ENCODE peak calls at places on chromosomes 4 and X, in six cellular contexts. One of them, this sample, is unnamed.

GRCh38 chr4:76108467-76109181 is 34.1 kb downstream of the ART3 start:
- DNase-seq in glutamatergic neuron: no peak
- DNase-seq in activated CD8-positive, alpha-beta T cell treated with anti-CD3 and anti-CD28 coated beads for 36 hours: no peak
- DNase-seq in RWPE1: peak; percentile 16
- DNase-seq in GM10248: no peak
- DNase-seq in H9: no peak
- DNase-seq in this sample: no peak

GRCh38 chrX:69815063-69815462 is 199.2 kb downstream of the EDA start:
- DNase-seq in glutamatergic neuron: no peak
- DNase-seq in activated CD8-positive, alpha-beta T cell treated with anti-CD3 and anti-CD28 coated beads for 36 hours: no peak
- DNase-seq in RWPE1: no peak
- DNase-seq in GM10248: no peak
- DNase-seq in H9: no peak
- DNase-seq in this sample: no peak

GRCh38 chr4:155809835-155810234 is 51.0 kb downstream of the GUCY1B1 start:
- DNase-seq in glutamatergic neuron: no peak
- DNase-seq in activated CD8-positive, alpha-beta T cell treated with anti-CD3 and anti-CD28 coated beads for 36 hours: peak; percentile 52
- DNase-seq in RWPE1: peak; percentile 52
- DNase-seq in GM10248: peak; percentile 48
- DNase-seq in H9: no peak
- DNase-seq in this sample: no peak

GRCh38 chrX:47687249-47687648 is 28.3 kb upstream of the UXT start:
- DNase-seq in glutamatergic neuron: no peak
- DNase-seq in activated CD8-positive, alpha-beta T cell treated with anti-CD3 and anti-CD28 coated beads for 36 hours: no peak
- DNase-seq in RWPE1: peak; percentile 5
- DNase-seq in GM10248: no peak
- DNase-seq in H9: no peak
- DNase-seq in this sample: no peak

GRCh38 chr4:117135634-117136354 is 50.4 kb upstream of the TRAM1L1 start:
- DNase-seq in glutamatergic neuron: no peak
- DNase-seq in activated CD8-positive, alpha-beta T cell treated with anti-CD3 and anti-CD28 coated beads for 36 hours: no peak
- DNase-seq in RWPE1: no peak
- DNase-seq in GM10248: no peak
- DNase-seq in H9: no peak
- DNase-seq in this sample: no peak

GRCh38 chr4:68175562-68176155 is 46.0 kb upstream of the TMPRSS11F start:
- DNase-seq in glutamatergic neuron: peak; percentile 25
- DNase-seq in activated CD8-positive, alpha-beta T cell treated with anti-CD3 and anti-CD28 coated beads for 36 hours: peak; percentile 64
- DNase-seq in RWPE1: peak; percentile 53
- DNase-seq in GM10248: peak; percentile 47
- DNase-seq in H9: peak; percentile 28
- DNase-seq in this sample: peak; percentile 58

GRCh38 chr4:142701017-142701416 is 145.1 kb downstream of the INPP4B start:
- DNase-seq in glutamatergic neuron: no peak
- DNase-seq in activated CD8-positive, alpha-beta T cell treated with anti-CD3 and anti-CD28 coated beads for 36 hours: no peak
- DNase-seq in RWPE1: no peak
- DNase-seq in GM10248: no peak
- DNase-seq in H9: no peak
- DNase-seq in this sample: no peak

GRCh38 chr4:1784789-1785591 is 8.1 kb upstream of the FGFR3 start:
- DNase-seq in glutamatergic neuron: no peak
- DNase-seq in activated CD8-positive, alpha-beta T cell treated with anti-CD3 and anti-CD28 coated beads for 36 hours: no peak
- DNase-seq in RWPE1: no peak
- DNase-seq in GM10248: no peak
- DNase-seq in H9: no peak
- DNase-seq in this sample: no peak

GRCh38 chr4:101933855-101934254 is 143.3 kb downstream of the BANK1 start:
- DNase-seq in glutamatergic neuron: no peak
- DNase-seq in activated CD8-positive, alpha-beta T cell treated with anti-CD3 and anti-CD28 coated beads for 36 hours: no peak
- DNase-seq in RWPE1: no peak
- DNase-seq in GM10248: no peak
- DNase-seq in H9: no peak
- DNase-seq in this sample: no peak

GRCh38 chr4:38237139-38237538 is 276.9 kb downstream of the PTTG2 start:
- DNase-seq in glutamatergic neuron: no peak
- DNase-seq in activated CD8-positive, alpha-beta T cell treated with anti-CD3 and anti-CD28 coated beads for 36 hours: no peak
- DNase-seq in RWPE1: peak; percentile 71
- DNase-seq in GM10248: no peak
- DNase-seq in H9: no peak
- DNase-seq in this sample: no peak

GRCh38 chrX:22748093-22748999 is 251.4 kb upstream of the DDX53 start:
- DNase-seq in glutamatergic neuron: peak; percentile 31
- DNase-seq in activated CD8-positive, alpha-beta T cell treated with anti-CD3 and anti-CD28 coated beads for 36 hours: peak; percentile 26
- DNase-seq in RWPE1: peak; percentile 3
- DNase-seq in GM10248: peak; percentile 28
- DNase-seq in H9: peak; percentile 53
- DNase-seq in this sample: peak; percentile 61

GRCh38 chr4:168689791-168690190 is 192.9 kb downstream of the PALLD start:
- DNase-seq in glutamatergic neuron: no peak
- DNase-seq in activated CD8-positive, alpha-beta T cell treated with anti-CD3 and anti-CD28 coated beads for 36 hours: no peak
- DNase-seq in RWPE1: no peak
- DNase-seq in GM10248: no peak
- DNase-seq in H9: no peak
- DNase-seq in this sample: no peak

GRCh38 chr4:151429957-151430548 is 21.1 kb downstream of the FHIP1A start:
- DNase-seq in glutamatergic neuron: no peak
- DNase-seq in activated CD8-positive, alpha-beta T cell treated with anti-CD3 and anti-CD28 coated beads for 36 hours: no peak
- DNase-seq in RWPE1: no peak
- DNase-seq in GM10248: peak; percentile 21
- DNase-seq in H9: no peak
- DNase-seq in this sample: no peak

GRCh38 chr4:128866691-128867090 is 57.2 kb downstream of the JADE1 start:
- DNase-seq in glutamatergic neuron: no peak
- DNase-seq in activated CD8-positive, alpha-beta T cell treated with anti-CD3 and anti-CD28 coated beads for 36 hours: no peak
- DNase-seq in RWPE1: no peak
- DNase-seq in GM10248: no peak
- DNase-seq in H9: no peak
- DNase-seq in this sample: no peak

GRCh38 chr4:86014599-86014998 is 345.3 kb downstream of the MAPK10 start:
- DNase-seq in glutamatergic neuron: peak; percentile 42
- DNase-seq in activated CD8-positive, alpha-beta T cell treated with anti-CD3 and anti-CD28 coated beads for 36 hours: no peak
- DNase-seq in RWPE1: no peak
- DNase-seq in GM10248: peak; percentile 25
- DNase-seq in H9: no peak
- DNase-seq in this sample: no peak

GRCh38 chr4:138439143-138439581 is 197.0 kb upstream of the SLC7A11 start:
- DNase-seq in glutamatergic neuron: no peak
- DNase-seq in activated CD8-positive, alpha-beta T cell treated with anti-CD3 and anti-CD28 coated beads for 36 hours: no peak
- DNase-seq in RWPE1: no peak
- DNase-seq in GM10248: no peak
- DNase-seq in H9: no peak
- DNase-seq in this sample: no peak

GRCh38 chr4:73734405-73735070 is 5.8 kb upstream of the CXCL8 start:
- DNase-seq in glutamatergic neuron: no peak
- DNase-seq in activated CD8-positive, alpha-beta T cell treated with anti-CD3 and anti-CD28 coated beads for 36 hours: no peak
- DNase-seq in RWPE1: no peak
- DNase-seq in GM10248: no peak
- DNase-seq in H9: no peak
- DNase-seq in this sample: no peak

GRCh38 chr4:126591583-126591982 is 1041.2 kb upstream of the INTU start:
- DNase-seq in glutamatergic neuron: no peak
- DNase-seq in activated CD8-positive, alpha-beta T cell treated with anti-CD3 and anti-CD28 coated beads for 36 hours: no peak
- DNase-seq in RWPE1: no peak
- DNase-seq in GM10248: no peak
- DNase-seq in H9: no peak
- DNase-seq in this sample: no peak

GRCh38 chr4:86223472-86223871 is 136.4 kb downstream of the MAPK10 start:
- DNase-seq in glutamatergic neuron: no peak
- DNase-seq in activated CD8-positive, alpha-beta T cell treated with anti-CD3 and anti-CD28 coated beads for 36 hours: no peak
- DNase-seq in RWPE1: peak; percentile 8
- DNase-seq in GM10248: no peak
- DNase-seq in H9: peak; percentile 82
- DNase-seq in this sample: no peak

GRCh38 chr4:168095776-168096443 is 3.6 kb downstream of the ANXA10 start:
- DNase-seq in glutamatergic neuron: no peak
- DNase-seq in activated CD8-positive, alpha-beta T cell treated with anti-CD3 and anti-CD28 coated beads for 36 hours: no peak
- DNase-seq in RWPE1: no peak
- DNase-seq in GM10248: no peak
- DNase-seq in H9: no peak
- DNase-seq in this sample: no peak

GRCh38 chr4:140653718-140654515 is 85.2 kb upstream of the UCP1 start:
- DNase-seq in glutamatergic neuron: no peak
- DNase-seq in activated CD8-positive, alpha-beta T cell treated with anti-CD3 and anti-CD28 coated beads for 36 hours: no peak
- DNase-seq in RWPE1: no peak
- DNase-seq in GM10248: no peak
- DNase-seq in H9: no peak
- DNase-seq in this sample: no peak

GRCh38 chr4:6916587-6917444 is 7.2 kb downstream of the TBC1D14 start:
- DNase-seq in glutamatergic neuron: no peak
- DNase-seq in activated CD8-positive, alpha-beta T cell treated with anti-CD3 and anti-CD28 coated beads for 36 hours: peak; percentile 79
- DNase-seq in RWPE1: no peak
- DNase-seq in GM10248: no peak
- DNase-seq in H9: no peak
- DNase-seq in this sample: no peak

GRCh38 chrX:145393702-145394235 is 146.5 kb downstream of the SPANXN1 start:
- DNase-seq in glutamatergic neuron: no peak
- DNase-seq in activated CD8-positive, alpha-beta T cell treated with anti-CD3 and anti-CD28 coated beads for 36 hours: no peak
- DNase-seq in RWPE1: no peak
- DNase-seq in GM10248: no peak
- DNase-seq in H9: peak; percentile 38
- DNase-seq in this sample: no peak

GRCh38 chr4:153113061-153113837 is 91.0 kb upstream of the TRIM2 start:
- DNase-seq in glutamatergic neuron: no peak
- DNase-seq in activated CD8-positive, alpha-beta T cell treated with anti-CD3 and anti-CD28 coated beads for 36 hours: peak; percentile 32
- DNase-seq in RWPE1: no peak
- DNase-seq in GM10248: no peak
- DNase-seq in H9: no peak
- DNase-seq in this sample: no peak

GRCh38 chr4:5827108-5828004 is 65.5 kb downstream of the CRMP1 start:
- DNase-seq in glutamatergic neuron: no peak
- DNase-seq in activated CD8-positive, alpha-beta T cell treated with anti-CD3 and anti-CD28 coated beads for 36 hours: no peak
- DNase-seq in RWPE1: no peak
- DNase-seq in GM10248: no peak
- DNase-seq in H9: no peak
- DNase-seq in this sample: no peak

GRCh38 chr4:53905935-53906377 is 158.4 kb downstream of the CHIC2 start:
- DNase-seq in glutamatergic neuron: no peak
- DNase-seq in activated CD8-positive, alpha-beta T cell treated with anti-CD3 and anti-CD28 coated beads for 36 hours: peak; percentile 7
- DNase-seq in RWPE1: no peak
- DNase-seq in GM10248: no peak
- DNase-seq in H9: peak; percentile 65
- DNase-seq in this sample: no peak

GRCh38 chr4:140642674-140643437 is 74.1 kb upstream of the UCP1 start:
- DNase-seq in glutamatergic neuron: no peak
- DNase-seq in activated CD8-positive, alpha-beta T cell treated with anti-CD3 and anti-CD28 coated beads for 36 hours: no peak
- DNase-seq in RWPE1: no peak
- DNase-seq in GM10248: no peak
- DNase-seq in H9: no peak
- DNase-seq in this sample: no peak

GRCh38 chr4:105894570-105895323 is 524 bp upstream of the NPNT start:
- DNase-seq in glutamatergic neuron: no peak
- DNase-seq in activated CD8-positive, alpha-beta T cell treated with anti-CD3 and anti-CD28 coated beads for 36 hours: no peak
- DNase-seq in RWPE1: peak; percentile 21
- DNase-seq in GM10248: peak; percentile 34
- DNase-seq in H9: peak; percentile 58
- DNase-seq in this sample: peak; percentile 2

GRCh38 chr4:151443777-151444176 is 34.8 kb downstream of the FHIP1A start:
- DNase-seq in glutamatergic neuron: no peak
- DNase-seq in activated CD8-positive, alpha-beta T cell treated with anti-CD3 and anti-CD28 coated beads for 36 hours: no peak
- DNase-seq in RWPE1: no peak
- DNase-seq in GM10248: no peak
- DNase-seq in H9: no peak
- DNase-seq in this sample: no peak

GRCh38 chr4:113069212-113069892 is 19.9 kb downstream of the ANK2 start:
- DNase-seq in glutamatergic neuron: no peak
- DNase-seq in activated CD8-positive, alpha-beta T cell treated with anti-CD3 and anti-CD28 coated beads for 36 hours: no peak
- DNase-seq in RWPE1: no peak
- DNase-seq in GM10248: no peak
- DNase-seq in H9: no peak
- DNase-seq in this sample: no peak

GRCh38 chrX:111568817-111569216 is 57.4 kb downstream of the SERTM2 start:
- DNase-seq in glutamatergic neuron: no peak
- DNase-seq in activated CD8-positive, alpha-beta T cell treated with anti-CD3 and anti-CD28 coated beads for 36 hours: no peak
- DNase-seq in RWPE1: no peak
- DNase-seq in GM10248: no peak
- DNase-seq in H9: no peak
- DNase-seq in this sample: no peak

GRCh38 chrX:111568356-111568755 is 56.9 kb downstream of the SERTM2 start:
- DNase-seq in glutamatergic neuron: no peak
- DNase-seq in activated CD8-positive, alpha-beta T cell treated with anti-CD3 and anti-CD28 coated beads for 36 hours: no peak
- DNase-seq in RWPE1: peak; percentile 1
- DNase-seq in GM10248: no peak
- DNase-seq in H9: peak; percentile 72
- DNase-seq in this sample: no peak
- TF ChIP-seq CTCF in glutamatergic neuron: peak; percentile 46
- TF ChIP-seq CTCF in activated CD8-positive, alpha-beta T cell treated with anti-CD3 and anti-CD28 coated beads for 36 hours: no peak
- TF ChIP-seq CTCF in RWPE1: no peak
- TF ChIP-seq CTCF in GM10248: no peak
- TF ChIP-seq CTCF in H9: peak; percentile 83
- TF ChIP-seq CTCF in this sample: peak; percentile 61

DNA sequence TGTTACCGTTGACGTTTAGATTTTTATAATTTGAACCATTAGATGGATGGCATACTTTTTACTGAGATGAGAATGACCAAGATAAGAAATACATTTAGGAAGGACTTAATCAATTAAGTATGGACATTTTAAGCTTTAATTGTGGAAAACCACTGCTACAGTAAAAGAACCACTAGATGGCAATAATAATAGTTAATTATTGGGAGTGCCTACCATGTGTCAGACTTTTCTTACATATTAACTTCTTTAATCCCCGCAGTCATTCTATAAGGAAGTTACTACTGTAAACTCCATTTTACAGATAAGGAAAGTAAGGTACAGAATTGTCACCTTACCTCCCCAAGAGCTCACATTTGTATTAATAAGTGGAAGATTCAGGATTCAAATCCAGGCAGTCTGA is 48.5 kb upstream of the MYOZ2 start:
- DNase-seq in glutamatergic neuron: no peak
- DNase-seq in activated CD8-positive, alpha-beta T cell treated with anti-CD3 and anti-CD28 coated beads for 36 hours: no peak
- DNase-seq in RWPE1: no peak
- DNase-seq in GM10248: no peak
- DNase-seq in H9: no peak
- DNase-seq in this sample: no peak
- TF ChIP-seq CTCF in glutamatergic neuron: no peak
- TF ChIP-seq CTCF in activated CD8-positive, alpha-beta T cell treated with anti-CD3 and anti-CD28 coated beads for 36 hours: no peak
- TF ChIP-seq CTCF in RWPE1: peak; percentile 39
- TF ChIP-seq CTCF in GM10248: peak; percentile 1
- TF ChIP-seq CTCF in H9: no peak
- TF ChIP-seq CTCF in this sample: no peak

DNA sequence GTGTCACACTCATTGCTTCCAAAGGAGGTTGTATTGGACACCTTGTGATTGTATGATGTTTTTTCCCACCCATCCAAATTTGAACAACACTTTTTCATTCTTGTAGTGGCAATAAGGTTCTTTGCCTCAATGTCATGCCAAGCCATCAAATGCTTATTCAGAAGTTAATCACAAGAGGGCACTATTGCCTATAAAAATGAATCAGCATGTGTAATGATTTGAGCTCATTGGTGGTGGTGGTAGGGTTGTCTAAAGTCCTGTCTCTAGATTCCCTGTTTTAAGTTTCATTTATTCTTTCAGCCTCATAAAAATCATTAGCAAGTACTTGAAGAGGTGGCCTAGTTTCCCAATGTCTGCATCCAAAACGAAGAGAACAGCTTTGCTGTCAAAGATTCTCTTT is 37.0 kb downstream of the IRS4 start:
- DNase-seq in glutamatergic neuron: no peak
- DNase-seq in activated CD8-positive, alpha-beta T cell treated with anti-CD3 and anti-CD28 coated beads for 36 hours: no peak
- DNase-seq in RWPE1: peak; percentile 3
- DNase-seq in GM10248: peak; percentile 2
- DNase-seq in H9: no peak
- DNase-seq in this sample: no peak
- TF ChIP-seq CTCF in glutamatergic neuron: peak; percentile 25
- TF ChIP-seq CTCF in activated CD8-positive, alpha-beta T cell treated with anti-CD3 and anti-CD28 coated beads for 36 hours: no peak
- TF ChIP-seq CTCF in RWPE1: no peak
- TF ChIP-seq CTCF in GM10248: peak; percentile 36
- TF ChIP-seq CTCF in H9: peak; percentile 74
- TF ChIP-seq CTCF in this sample: peak; percentile 74

GRCh38 chr4:80026080-80026479 is 46.9 kb downstream of the ANTXR2 start:
- DNase-seq in glutamatergic neuron: no peak
- DNase-seq in activated CD8-positive, alpha-beta T cell treated with anti-CD3 and anti-CD28 coated beads for 36 hours: no peak
- DNase-seq in RWPE1: no peak
- DNase-seq in GM10248: no peak
- DNase-seq in H9: no peak
- DNase-seq in this sample: no peak
- TF ChIP-seq CTCF in glutamatergic neuron: peak; percentile 19
- TF ChIP-seq CTCF in activated CD8-positive, alpha-beta T cell treated with anti-CD3 and anti-CD28 coated beads for 36 hours: no peak
- TF ChIP-seq CTCF in RWPE1: no peak
- TF ChIP-seq CTCF in GM10248: no peak
- TF ChIP-seq CTCF in H9: peak; percentile 34
- TF ChIP-seq CTCF in this sample: no peak

This sample was measured in neural crest cell.